ENCODE peak calls at places on chromosomes 5 and 9, in seven cellular contexts. J, X, V, D, K, N and W are unnamed samples.

GRCh38 chr5:8683528-8683927 is 814.6 kb downstream of the MTRR start:
- DNase-seq in V (no peak), X (no peak), J (no peak), N (no peak), K (no peak), D (no peak), W (no peak)

GRCh38 chr9:101486693-101487442 is 46.8 kb upstream of the RNF20 start:
- DNase-seq in K (peak), J (peak), V (peak), N (peak), X (peak), D (peak), W (peak)

GRCh38 chr5:54002183-54002770 is 308.1 kb downstream of the ARL15 start:
- DNase-seq in D (no peak), V (no peak), J (no peak), N (no peak), K (no peak), X (no peak), W (no peak)

GRCh38 chr9:5876026-5876425 is 14.7 kb upstream of the MLANA start:
- DNase-seq in J (no peak), N (no peak), D (no peak), X (no peak), V (no peak), K (no peak), W (no peak)

GRCh38 chr5:173178369-173178910 is 34.1 kb downstream of the BNIP1 start:
- DNase-seq in X (no peak), N (no peak), D (no peak), K (no peak), V (no peak), J (no peak), W (no peak)

GRCh38 chr9:88767504-88767790 is 223.8 kb upstream of the S1PR3 start:
- DNase-seq in X (no peak), N (no peak), K (peak), D (no peak), J (no peak), V (no peak), W (no peak)

GRCh38 chr9:121485618-121486531 is 13.8 kb downstream of the GGTA1 start:
- DNase-seq in J (no peak), V (no peak), D (no peak), K (no peak), X (no peak), N (no peak), W (no peak)

GRCh38 chr5:14743601-14744295 is 79.2 kb downstream of the OTULIN start:
- DNase-seq in J (no peak), K (peak), X (no peak), V (no peak), N (no peak), D (no peak), W (no peak)

GRCh38 chr5:175590471-175590881 is 67.4 kb upstream of the HRH2 start:
- DNase-seq in J (no peak), N (peak), X (no peak), V (no peak), K (peak), D (peak), W (peak)

GRCh38 chr9:111572945-111573604 is 26.4 kb downstream of the PTGR1 start:
- DNase-seq in J (no peak), N (no peak), V (no peak), D (peak), X (no peak), K (peak), W (no peak)

GRCh38 chr5:95283761-95284511 is 958 bp downstream of the MCTP1 start:
- DNase-seq in N (peak), X (peak), V (peak), D (peak), K (no peak), J (peak), W (peak)

GRCh38 chr9:134960701-134961181 is 43.0 kb upstream of the FCN1 start:
- DNase-seq in D (no peak), N (no peak), V (no peak), K (no peak), J (no peak), X (no peak), W (no peak)

GRCh38 chr9:134959126-134959970 is 41.6 kb upstream of the FCN1 start:
- DNase-seq in D (no peak), X (no peak), K (no peak), V (no peak), J (no peak), N (no peak), W (no peak)

GRCh38 chr9:134961331-134962064 is 43.8 kb upstream of the FCN1 start:
- DNase-seq in J (no peak), V (no peak), D (no peak), N (no peak), K (no peak), X (no peak), W (no peak)

GRCh38 chr9:134957945-134958227 is 40.2 kb upstream of the FCN1 start:
- DNase-seq in N (no peak), X (no peak), K (no peak), D (no peak), V (no peak), J (no peak), W (no peak)

GRCh38 chr9:134959971-134960310 is 42.2 kb upstream of the FCN1 start:
- DNase-seq in V (no peak), N (no peak), J (no peak), K (no peak), D (no peak), X (no peak), W (no peak)
- H3K23ac ChIP-seq in V (no peak), N (no peak), J (no peak), K (no peak), D (no peak), X (no peak), W (no peak)

GRCh38 chr5:28495876-28496275 is 1457.5 kb upstream of the CDH9 start:
- DNase-seq in J (no peak), N (peak), X (no peak), D (no peak), V (no peak), K (no peak), W (no peak)
- H3K23ac ChIP-seq in J (no peak), N (no peak), X (no peak), D (no peak), V (no peak), K (no peak), W (no peak)

DNA sequence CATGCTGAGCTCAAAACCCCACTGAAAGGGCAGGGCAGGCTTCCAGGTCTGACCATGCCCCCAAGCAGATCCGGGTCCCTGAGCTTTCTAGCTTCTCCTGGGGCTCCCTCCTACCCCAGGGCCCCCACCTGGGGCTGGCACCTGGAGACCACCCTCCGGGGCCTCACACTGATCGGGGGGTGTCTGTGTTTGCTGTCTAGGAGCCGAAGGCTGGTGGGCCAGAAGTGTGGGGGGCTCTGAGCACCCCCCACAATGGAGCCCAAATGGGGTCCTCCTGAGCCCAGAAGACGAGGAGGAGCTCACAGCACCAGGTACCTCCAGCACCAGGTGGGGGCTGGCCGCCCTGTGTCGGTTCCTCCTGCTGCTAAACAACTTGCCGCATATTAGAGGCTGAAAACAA is 39.8 kb downstream of the LAMC3 start:
- DNase-seq in J (no peak), N (no peak), X (no peak), V (no peak), D (no peak), K (no peak), W (no peak)
- H3K23ac ChIP-seq in J (no peak), N (no peak), X (no peak), V (peak), D (no peak), K (no peak), W (no peak)

DNA sequence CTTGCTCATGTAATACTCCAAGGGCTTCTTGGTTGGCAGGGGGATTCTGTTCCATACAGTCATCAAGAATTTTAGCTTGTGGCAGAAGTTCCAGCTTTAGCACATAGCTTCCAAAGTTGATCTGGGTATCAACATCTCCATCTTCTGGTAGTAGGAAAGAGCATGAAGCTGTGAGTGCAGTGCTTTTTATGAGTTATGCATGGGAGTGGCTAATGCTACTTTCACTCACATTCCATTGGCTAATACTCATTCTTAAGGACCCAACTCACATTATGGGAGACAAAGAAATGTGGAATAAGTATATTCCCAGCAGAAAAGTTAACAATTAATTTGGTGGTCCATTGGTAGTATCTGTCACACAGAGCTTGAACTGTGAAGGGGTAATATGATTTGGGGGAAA is 194.2 kb upstream of the CHD1 start:
- DNase-seq in V (no peak), J (no peak), X (no peak), K (peak), D (no peak), N (peak), W (no peak)
- H3K23ac ChIP-seq in V (no peak), J (no peak), X (no peak), K (no peak), D (no peak), N (no peak), W (no peak)